ENCODE peak calls at places on chromosomes 6 and 20, in nine cellular contexts. W is tibial nerve; V is AG09319; Z is activated CD8-positive, alpha-beta T cell treated with anti-CD3 and anti-CD28 coated beads for 36 hours; Y is IMR-90; K is MM.1S; C is CD8-positive, alpha-beta T cell; E is A549; A is upper lobe of right lung. R is an unnamed sample.
A peak's percentile ranks its signal among the peaks of the same experiment; 100 is the strongest.

GRCh38 chr6:40796280-40797223 is 209.4 kb upstream of the LRFN2 start:
- DNase-seq in W (no peak), V (no peak), Z (no peak), Y (no peak), K (no peak), C (no peak), E (no peak), A (no peak), R (no peak)

GRCh38 chr6:85118233-85118632 is 331.6 kb upstream of the NT5E start:
- DNase-seq in W (no peak), V (no peak), Z (no peak), Y (no peak), K (no peak), C (no peak), E (no peak), A (no peak), R (no peak)

GRCh38 chr6:36626636-36627035 is 32.5 kb downstream of the SRSF3 start:
- DNase-seq in W (no peak), V (no peak), Z (no peak), Y (no peak), K (no peak), C (no peak), E (no peak), A (no peak), R (no peak)

GRCh38 chr6:167245586-167245985 is 45.5 kb upstream of the UNC93A start:
- DNase-seq in W (no peak), V (no peak), Z (no peak), Y (no peak), K (no peak), C (no peak), E (no peak), A (no peak), R (no peak)

GRCh38 chr6:154606457-154606856 is 96.0 kb upstream of the CNKSR3 start:
- DNase-seq in W (no peak), V (no peak), Z (peak; percentile 99), Y (no peak), K (no peak), C (no peak), E (no peak), A (no peak), R (peak; percentile 82)

GRCh38 chr6:107819217-107819616 is 4.9 kb downstream of the SCML4 start:
- DNase-seq in W (no peak), V (no peak), Z (peak; percentile 62), Y (no peak), K (no peak), C (no peak), E (no peak), A (no peak), R (no peak)

GRCh38 chr20:47859255-47859654 is 74.0 kb upstream of the SULF2 start:
- DNase-seq in W (no peak), V (peak; percentile 52), Z (no peak), Y (no peak), K (no peak), C (no peak), E (no peak), A (no peak), R (no peak)

GRCh38 chr20:14189794-14190402 is 147.5 kb downstream of the FLRT3 start:
- DNase-seq in W (no peak), V (peak; percentile 14), Z (no peak), Y (peak; percentile 62), K (peak; percentile 46), C (no peak), E (peak; percentile 69), A (no peak), R (no peak)

GRCh38 chr6:134519456-134519855 is 201.5 kb upstream of the SGK1 start:
- DNase-seq in W (no peak), V (no peak), Z (peak; percentile 69), Y (peak; percentile 51), K (no peak), C (peak; percentile 58), E (no peak), A (no peak), R (peak; percentile 19)

DNA sequence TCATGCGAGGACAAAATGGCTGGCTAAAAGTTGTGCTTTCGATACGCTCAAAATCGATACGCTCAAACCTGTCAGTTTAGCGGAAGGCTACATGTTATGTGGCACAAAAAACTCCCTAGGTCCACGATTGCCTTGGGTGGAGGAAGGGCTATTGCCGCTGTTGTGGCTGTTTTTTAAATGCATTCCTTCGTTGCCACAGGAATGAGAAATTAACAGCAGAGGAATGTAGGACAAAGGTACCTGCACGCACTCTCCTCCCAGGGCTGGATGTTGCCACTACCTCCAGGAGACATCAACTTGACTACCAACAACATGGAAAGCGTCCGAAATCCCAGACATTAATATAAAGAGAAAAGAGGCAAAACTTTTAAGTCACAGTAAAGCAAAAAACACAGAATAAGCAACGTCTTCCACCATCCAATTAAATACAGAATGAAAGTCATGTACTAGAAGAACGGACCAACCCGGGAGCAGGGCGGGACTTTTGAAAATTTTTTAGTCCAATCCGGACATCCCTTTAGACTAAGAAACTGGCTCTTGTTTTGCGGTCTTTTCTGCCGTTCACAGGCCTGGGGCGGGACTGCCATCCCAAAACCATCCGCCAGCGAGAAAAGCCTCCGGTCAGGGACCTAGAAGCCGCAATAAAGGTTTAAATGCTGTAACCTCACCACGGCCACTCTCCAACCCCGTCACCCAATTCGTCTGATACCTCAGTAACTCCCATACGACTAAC is 32.1 kb upstream of the HFE start:
- DNase-seq in W (peak; percentile 95), V (peak; percentile 89), Z (peak; percentile 94), Y (peak; percentile 96), K (peak; percentile 92), C (peak; percentile 88), E (peak; percentile 91), A (peak; percentile 84), R (peak; percentile 69)
- TF ChIP-seq CTCF in W (peak; percentile 66), V (no peak), Z (no peak), Y (peak; percentile 28), K (no peak), C (no peak), E (no peak), A (no peak), R (no peak)

GRCh38 chr20:3669710-3670367 is 6.6 kb upstream of the GFRA4 start:
- DNase-seq in W (no peak), V (no peak), Z (no peak), Y (no peak), K (no peak), C (no peak), E (no peak), A (no peak), R (no peak)

GRCh38 chr20:3672864-3673550 is 8.8 kb downstream of the ADAM33 start:
- DNase-seq in W (no peak), V (no peak), Z (peak; percentile 23), Y (no peak), K (no peak), C (no peak), E (no peak), A (no peak), R (no peak)

GRCh38 chr20:3671986-3672863 is 9.0 kb upstream of the GFRA4 start:
- DNase-seq in W (no peak), V (no peak), Z (no peak), Y (no peak), K (no peak), C (no peak), E (no peak), A (no peak), R (no peak)

GRCh38 chr20:3670945-3671344 is 7.7 kb upstream of the GFRA4 start:
- DNase-seq in W (no peak), V (no peak), Z (no peak), Y (no peak), K (no peak), C (no peak), E (no peak), A (no peak), R (no peak)

DNA sequence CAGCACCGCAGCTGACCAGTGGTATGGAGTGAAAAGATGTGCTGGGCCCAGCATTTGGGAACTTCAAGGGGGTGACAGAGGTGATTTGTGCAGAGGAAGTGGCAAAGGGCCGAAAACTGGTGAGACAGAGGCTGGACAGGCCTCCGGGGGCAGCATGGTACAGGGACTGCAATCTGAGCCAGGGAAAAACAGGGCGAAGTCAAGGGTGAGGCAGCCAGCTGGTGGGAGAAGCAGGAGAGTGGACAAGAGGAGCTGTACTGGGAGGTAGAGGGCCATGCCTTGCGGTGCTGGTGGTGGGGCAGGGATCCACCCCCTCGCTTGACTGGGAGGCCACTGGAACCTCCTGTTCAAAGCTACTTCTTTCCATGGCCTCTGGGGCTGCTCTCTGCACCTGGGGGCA is 7.3 kb upstream of the GFRA4 start:
- DNase-seq in W (no peak), V (no peak), Z (no peak), Y (peak; percentile 19), K (no peak), C (no peak), E (no peak), A (no peak), R (no peak)
- TF ChIP-seq CTCF in W (no peak), V (peak; percentile 2), Z (no peak), Y (peak; percentile 23), K (no peak), C (no peak), E (no peak), A (no peak), R (no peak)

GRCh38 chr6:90086517-90086916 is 192.2 kb downstream of the GJA10 start:
- DNase-seq in W (no peak), V (no peak), Z (no peak), Y (peak; percentile 54), K (no peak), C (no peak), E (peak; percentile 7), A (no peak), R (no peak)
- TF ChIP-seq CTCF in W (no peak), V (no peak), Z (no peak), Y (no peak), K (no peak), C (no peak), E (no peak), A (no peak), R (no peak)

GRCh38 chr6:43953256-43953655 is 174.0 kb downstream of the MRPL14 start:
- DNase-seq in W (no peak), V (no peak), Z (no peak), Y (no peak), K (no peak), C (peak; percentile 23), E (no peak), A (no peak), R (no peak)

GRCh38 chr6:43951756-43952675 is 175.2 kb downstream of the MRPL14 start:
- DNase-seq in W (no peak), V (no peak), Z (no peak), Y (no peak), K (no peak), C (peak; percentile 9), E (no peak), A (no peak), R (no peak)

GRCh38 chr6:43951063-43951755 is 176.0 kb downstream of the MRPL14 start:
- DNase-seq in W (no peak), V (no peak), Z (peak; percentile 45), Y (no peak), K (peak; percentile 10), C (peak; percentile 43), E (peak; percentile 28), A (peak; percentile 77), R (peak; percentile 35)

GRCh38 chr6:43953794-43954310 is 173.4 kb downstream of the MRPL14 start:
- DNase-seq in W (no peak), V (no peak), Z (peak; percentile 14), Y (no peak), K (no peak), C (peak; percentile 47), E (no peak), A (no peak), R (no peak)

DNA sequence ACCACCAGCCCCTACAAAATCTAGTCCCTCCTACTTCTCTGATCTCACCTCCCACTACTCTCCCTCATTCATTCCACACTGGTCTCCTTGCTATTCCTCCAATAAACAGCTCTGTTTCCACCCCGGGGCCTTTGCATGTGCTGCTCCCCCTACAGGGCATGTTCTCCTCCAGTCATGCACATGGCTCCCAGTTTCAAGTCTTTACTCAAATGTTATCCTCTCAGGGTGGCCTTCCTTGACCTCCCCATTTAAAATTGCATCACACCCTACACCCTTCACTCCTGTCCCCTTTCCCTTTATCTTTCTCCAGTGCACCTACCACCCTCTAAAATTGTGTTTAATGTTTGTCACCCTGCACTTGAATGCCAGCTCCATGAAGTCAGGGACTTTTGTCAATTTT is 174.5 kb downstream of the MRPL14 start:
- DNase-seq in W (no peak), V (no peak), Z (peak; percentile 23), Y (no peak), K (no peak), C (peak; percentile 23), E (peak; percentile 12), A (no peak), R (no peak)
- TF ChIP-seq CTCF in W (no peak), V (no peak), Z (no peak), Y (no peak), K (peak; percentile 41), C (no peak), E (no peak), A (peak; percentile 6), R (no peak)